ENCODE peak calls at places on chromosomes 12 and 14, in six cellular contexts. One of them, this sample, is unnamed.

GRCh38 chr12:51326762-51327439 is 2.9 kb upstream of the BIN2 start:
- DNase-seq in WERI-Rb-1: no peak
- DNase-seq in astrocyte: peak
- DNase-seq in body of pancreas: no peak
- DNase-seq in A549: no peak
- DNase-seq in OCI-LY7: peak
- DNase-seq in this sample: no peak

GRCh38 chr14:68958553-68958952 is 20.5 kb downstream of the ACTN1 start:
- DNase-seq in WERI-Rb-1: no peak
- DNase-seq in astrocyte: peak
- DNase-seq in body of pancreas: no peak
- DNase-seq in A549: no peak
- DNase-seq in OCI-LY7: no peak
- DNase-seq in this sample: no peak

GRCh38 chr12:2589381-2589780 is 205.4 kb upstream of the FKBP4 start:
- DNase-seq in WERI-Rb-1: no peak
- DNase-seq in astrocyte: no peak
- DNase-seq in body of pancreas: no peak
- DNase-seq in A549: no peak
- DNase-seq in OCI-LY7: no peak
- DNase-seq in this sample: no peak

GRCh38 chr12:67794151-67794550 is 145.6 kb downstream of the DYRK2 start:
- DNase-seq in WERI-Rb-1: no peak
- DNase-seq in astrocyte: peak
- DNase-seq in body of pancreas: no peak
- DNase-seq in A549: no peak
- DNase-seq in OCI-LY7: no peak
- DNase-seq in this sample: no peak

GRCh38 chr12:100371146-100371545 is 14.3 kb downstream of the SLC17A8 start:
- DNase-seq in WERI-Rb-1: no peak
- DNase-seq in astrocyte: no peak
- DNase-seq in body of pancreas: no peak
- DNase-seq in A549: no peak
- DNase-seq in OCI-LY7: no peak
- DNase-seq in this sample: no peak

GRCh38 chr14:65206448-65207096 is 104.3 kb upstream of the MAX start:
- DNase-seq in WERI-Rb-1: no peak
- DNase-seq in astrocyte: peak
- DNase-seq in body of pancreas: no peak
- DNase-seq in A549: no peak
- DNase-seq in OCI-LY7: peak
- DNase-seq in this sample: peak

GRCh38 chr12:11577658-11578260 is 71.7 kb upstream of the ETV6 start:
- DNase-seq in WERI-Rb-1: no peak
- DNase-seq in astrocyte: peak
- DNase-seq in body of pancreas: no peak
- DNase-seq in A549: no peak
- DNase-seq in OCI-LY7: peak
- DNase-seq in this sample: peak

GRCh38 chr14:32430326-32430725 is 101.2 kb downstream of the AKAP6 start:
- DNase-seq in WERI-Rb-1: no peak
- DNase-seq in astrocyte: peak
- DNase-seq in body of pancreas: no peak
- DNase-seq in A549: no peak
- DNase-seq in OCI-LY7: no peak
- DNase-seq in this sample: no peak

GRCh38 chr12:26633591-26634210 is 199.3 kb downstream of the ITPR2 start:
- DNase-seq in WERI-Rb-1: no peak
- DNase-seq in astrocyte: peak
- DNase-seq in body of pancreas: no peak
- DNase-seq in A549: no peak
- DNase-seq in OCI-LY7: no peak
- DNase-seq in this sample: no peak

GRCh38 chr12:132523576-132524331 is 33.8 kb downstream of the FBRSL1 start:
- DNase-seq in WERI-Rb-1: peak
- DNase-seq in astrocyte: no peak
- DNase-seq in body of pancreas: peak
- DNase-seq in A549: peak
- DNase-seq in OCI-LY7: peak
- DNase-seq in this sample: peak

DNA sequence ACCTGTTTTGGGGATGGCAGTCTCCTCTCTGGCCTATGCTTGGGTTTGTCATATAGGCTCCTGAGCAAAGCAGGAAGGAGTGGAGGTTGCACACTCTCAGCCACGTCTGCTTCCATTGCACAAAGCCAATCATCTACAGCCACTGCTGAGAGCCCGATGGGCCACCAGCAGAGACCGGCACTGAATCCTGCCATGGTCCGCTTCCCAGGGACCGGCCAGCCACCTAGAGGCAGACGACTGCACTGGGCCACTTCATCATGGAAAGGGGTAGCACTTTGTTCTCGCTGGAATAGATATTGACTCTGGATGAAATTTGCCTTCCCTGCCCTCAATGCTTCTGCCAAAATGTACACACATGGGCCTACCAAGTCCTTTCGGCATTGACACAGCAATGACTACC is 22.3 kb downstream of the DLK1 start:
- DNase-seq in WERI-Rb-1: no peak
- DNase-seq in astrocyte: no peak
- DNase-seq in body of pancreas: no peak
- DNase-seq in A549: no peak
- DNase-seq in OCI-LY7: no peak
- DNase-seq in this sample: no peak
- TF ChIP-seq CTCF in WERI-Rb-1: peak
- TF ChIP-seq CTCF in astrocyte: no peak
- TF ChIP-seq CTCF in body of pancreas: no peak
- TF ChIP-seq CTCF in A549: no peak
- TF ChIP-seq CTCF in OCI-LY7: no peak
- TF ChIP-seq CTCF in this sample: no peak

DNA sequence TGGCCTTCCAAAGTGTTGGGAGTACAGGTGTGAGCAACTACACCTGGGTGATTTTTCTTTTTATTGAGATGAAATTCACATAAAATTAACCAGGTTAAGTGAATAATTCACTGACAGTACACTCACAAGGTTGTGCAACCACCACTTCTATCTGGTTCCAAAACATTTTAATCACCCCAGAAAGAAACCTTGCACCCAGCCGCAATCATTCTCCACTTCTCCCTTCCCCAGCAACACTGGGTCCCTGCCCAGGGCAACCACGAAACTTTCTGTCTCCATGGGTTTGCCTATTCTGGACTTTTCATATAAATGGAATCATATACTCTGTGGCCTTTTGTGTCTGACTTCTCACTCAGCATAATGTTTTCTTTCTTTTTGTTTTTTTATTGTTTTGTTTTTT is 26.3 kb upstream of the MLXIP start:
- DNase-seq in WERI-Rb-1: no peak
- DNase-seq in astrocyte: peak
- DNase-seq in body of pancreas: no peak
- DNase-seq in A549: no peak
- DNase-seq in OCI-LY7: no peak
- DNase-seq in this sample: no peak
- H3K27ac ChIP-seq in WERI-Rb-1: no peak
- H3K27ac ChIP-seq in astrocyte: no peak
- H3K27ac ChIP-seq in body of pancreas: peak
- H3K27ac ChIP-seq in A549: no peak
- H3K27ac ChIP-seq in OCI-LY7: no peak
- H3K27ac ChIP-seq in this sample: no peak

DNA sequence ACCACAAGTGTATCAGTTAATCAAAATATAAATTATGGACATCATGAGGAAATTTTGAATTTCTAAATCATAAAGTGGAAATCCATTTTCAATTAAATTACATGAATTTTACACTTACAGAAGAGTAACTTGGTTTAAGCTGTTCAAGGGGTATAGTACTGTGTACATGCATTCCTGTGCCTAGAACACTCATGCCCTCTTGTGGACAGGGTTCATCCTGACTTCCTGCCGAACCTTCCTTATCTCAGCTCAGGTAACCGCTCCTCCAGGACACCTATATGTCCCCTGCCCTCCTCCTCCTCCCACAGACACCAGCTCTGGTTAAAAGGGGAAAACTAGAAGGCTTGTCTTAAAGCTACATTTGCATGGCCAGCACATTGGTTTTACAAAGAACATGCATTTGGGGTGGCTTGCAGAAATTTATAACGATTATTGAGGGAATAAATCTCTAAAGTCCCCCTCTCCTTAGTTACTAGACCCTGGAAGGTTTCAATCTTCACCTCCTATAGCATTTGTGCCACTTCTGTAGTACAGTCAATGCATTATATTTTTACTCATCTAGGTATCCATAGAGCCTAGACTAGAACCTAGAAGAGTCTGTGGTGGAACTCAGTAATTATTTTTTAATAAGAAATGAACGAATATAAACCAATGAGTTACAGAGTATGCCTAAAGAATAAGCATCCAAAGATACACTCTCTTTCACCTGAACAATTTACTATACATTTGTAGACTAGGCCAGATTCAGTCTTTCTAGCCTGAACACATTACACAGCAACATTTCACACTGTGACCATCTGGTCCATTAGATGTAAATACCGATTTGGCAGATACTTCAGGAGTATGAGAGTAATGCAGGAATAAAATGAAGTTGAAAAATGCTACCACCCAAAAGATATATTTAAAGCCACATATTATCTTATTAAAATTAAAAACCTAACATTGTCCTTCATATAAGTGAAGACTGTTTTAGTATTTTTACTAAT is 345.6 kb downstream of the PAWR start:
- DNase-seq in WERI-Rb-1: peak
- DNase-seq in astrocyte: peak
- DNase-seq in body of pancreas: peak
- DNase-seq in A549: peak
- DNase-seq in OCI-LY7: peak
- DNase-seq in this sample: peak
- TF ChIP-seq CTCF in WERI-Rb-1: peak
- TF ChIP-seq CTCF in astrocyte: peak
- TF ChIP-seq CTCF in body of pancreas: peak
- TF ChIP-seq CTCF in A549: peak
- TF ChIP-seq CTCF in OCI-LY7: peak
- TF ChIP-seq CTCF in this sample: peak

GRCh38 chr14:76874734-76875133 is 48.5 kb downstream of the LRRC74A start:
- DNase-seq in WERI-Rb-1: no peak
- DNase-seq in astrocyte: no peak
- DNase-seq in body of pancreas: no peak
- DNase-seq in A549: no peak
- DNase-seq in OCI-LY7: no peak
- DNase-seq in this sample: no peak
- H3K27ac ChIP-seq in WERI-Rb-1: no peak
- H3K27ac ChIP-seq in astrocyte: no peak
- H3K27ac ChIP-seq in body of pancreas: no peak
- H3K27ac ChIP-seq in A549: no peak
- H3K27ac ChIP-seq in OCI-LY7: no peak
- H3K27ac ChIP-seq in this sample: no peak

GRCh38 chr14:82811246-82811645 is 1277.6 kb upstream of the SEL1L start:
- DNase-seq in WERI-Rb-1: no peak
- DNase-seq in astrocyte: no peak
- DNase-seq in body of pancreas: no peak
- DNase-seq in A549: no peak
- DNase-seq in OCI-LY7: no peak
- DNase-seq in this sample: no peak

GRCh38 chr14:82806426-82806825 is 1272.8 kb upstream of the SEL1L start:
- DNase-seq in WERI-Rb-1: no peak
- DNase-seq in astrocyte: no peak
- DNase-seq in body of pancreas: no peak
- DNase-seq in A549: no peak
- DNase-seq in OCI-LY7: no peak
- DNase-seq in this sample: no peak

DNA sequence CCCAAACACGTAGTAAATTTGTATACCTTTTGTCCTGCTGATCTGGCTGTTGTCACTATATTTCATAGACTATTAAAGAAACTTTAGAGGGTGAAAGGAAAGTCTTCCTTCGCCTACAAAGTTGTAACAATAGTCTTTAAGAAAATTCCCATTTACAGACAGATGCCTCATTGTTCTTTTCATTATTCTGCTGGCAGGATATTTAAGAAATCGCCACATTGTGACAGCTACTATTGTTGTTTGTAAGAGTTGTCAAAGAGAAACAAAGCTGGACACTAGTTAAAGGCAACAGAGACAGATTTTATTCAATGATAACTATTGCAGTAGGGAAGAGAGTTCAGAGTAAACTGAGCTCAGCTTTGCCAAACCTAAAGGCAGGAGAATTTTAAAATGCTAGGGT is 1272.4 kb upstream of the SEL1L start:
- DNase-seq in WERI-Rb-1: no peak
- DNase-seq in astrocyte: no peak
- DNase-seq in body of pancreas: no peak
- DNase-seq in A549: no peak
- DNase-seq in OCI-LY7: no peak
- DNase-seq in this sample: no peak
- TF ChIP-seq CTCF in WERI-Rb-1: no peak
- TF ChIP-seq CTCF in astrocyte: no peak
- TF ChIP-seq CTCF in body of pancreas: no peak
- TF ChIP-seq CTCF in A549: no peak
- TF ChIP-seq CTCF in OCI-LY7: no peak
- TF ChIP-seq CTCF in this sample: no peak

DNA sequence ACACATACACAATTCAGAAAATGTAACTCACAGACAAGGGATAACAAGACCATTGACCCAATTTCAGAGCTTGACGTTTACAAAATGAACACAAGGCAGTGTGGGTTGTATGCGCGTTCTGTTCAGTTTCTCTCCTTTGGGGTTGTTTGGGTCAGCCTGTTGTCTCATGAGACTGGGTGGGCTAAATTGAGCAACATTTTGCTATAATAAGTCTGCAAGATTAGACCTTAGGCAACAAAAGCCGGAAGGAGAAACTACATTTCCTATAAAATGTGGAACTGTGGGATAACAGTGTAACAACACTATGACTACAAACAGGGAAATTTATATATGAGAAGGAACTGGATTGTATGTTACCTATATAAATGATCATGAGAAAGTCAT is 18.9 kb upstream of the LTA4H start:
- DNase-seq in WERI-Rb-1: no peak
- DNase-seq in astrocyte: no peak
- DNase-seq in body of pancreas: no peak
- DNase-seq in A549: no peak
- DNase-seq in OCI-LY7: no peak
- DNase-seq in this sample: no peak
- H3K27ac ChIP-seq in WERI-Rb-1: no peak
- H3K27ac ChIP-seq in astrocyte: no peak
- H3K27ac ChIP-seq in body of pancreas: peak
- H3K27ac ChIP-seq in A549: no peak
- H3K27ac ChIP-seq in OCI-LY7: no peak
- H3K27ac ChIP-seq in this sample: no peak

GRCh38 chr12:120960657-120961056 is 17.7 kb upstream of the HNF1A start:
- DNase-seq in WERI-Rb-1: no peak
- DNase-seq in astrocyte: no peak
- DNase-seq in body of pancreas: no peak
- DNase-seq in A549: no peak
- DNase-seq in OCI-LY7: no peak
- DNase-seq in this sample: no peak

GRCh38 chr12:120964298-120964697 is 14.0 kb upstream of the HNF1A start:
- DNase-seq in WERI-Rb-1: no peak
- DNase-seq in astrocyte: no peak
- DNase-seq in body of pancreas: no peak
- DNase-seq in A549: no peak
- DNase-seq in OCI-LY7: no peak
- DNase-seq in this sample: no peak

GRCh38 chr12:120961604-120962486 is 16.5 kb upstream of the HNF1A start:
- DNase-seq in WERI-Rb-1: no peak
- DNase-seq in astrocyte: no peak
- DNase-seq in body of pancreas: peak
- DNase-seq in A549: peak
- DNase-seq in OCI-LY7: no peak
- DNase-seq in this sample: no peak

GRCh38 chr12:120965125-120965524 is 13.2 kb upstream of the HNF1A start:
- DNase-seq in WERI-Rb-1: no peak
- DNase-seq in astrocyte: no peak
- DNase-seq in body of pancreas: no peak
- DNase-seq in A549: no peak
- DNase-seq in OCI-LY7: no peak
- DNase-seq in this sample: no peak

GRCh38 chr12:120962487-120963054 is 15.8 kb upstream of the HNF1A start:
- DNase-seq in WERI-Rb-1: no peak
- DNase-seq in astrocyte: no peak
- DNase-seq in body of pancreas: no peak
- DNase-seq in A549: no peak
- DNase-seq in OCI-LY7: no peak
- DNase-seq in this sample: peak
- TF ChIP-seq CTCF in WERI-Rb-1: no peak
- TF ChIP-seq CTCF in astrocyte: no peak
- TF ChIP-seq CTCF in body of pancreas: no peak
- TF ChIP-seq CTCF in A549: no peak
- TF ChIP-seq CTCF in OCI-LY7: no peak
- TF ChIP-seq CTCF in this sample: no peak

This sample was measured in RWPE1.